ENCODE peak calls at places on chromosomes 12 and 14, in six cellular contexts. V is IMR-90, X is MM.1S, R is transverse colon, Z is adrenal gland, O is endodermal cell. B is an unnamed sample.

GRCh38 chr12:59041241-59042121 is 121.2 kb upstream of the LRIG3 start:
- DNase-seq in V (peak), X (no peak), R (no peak), Z (no peak), O (no peak), B (no peak)

GRCh38 chr12:11202811-11203210 is 16.1 kb upstream of the TAS2R42 start:
- DNase-seq in V (no peak), X (no peak), R (no peak), Z (no peak), O (no peak), B (no peak)

GRCh38 chr12:75959060-75959459 is 72.5 kb downstream of the PHLDA1 start:
- DNase-seq in V (no peak), X (no peak), R (no peak), Z (no peak), O (no peak), B (no peak)

GRCh38 chr12:39329876-39330275 is 113.0 kb downstream of the KIF21A start:
- DNase-seq in V (no peak), X (no peak), R (no peak), Z (no peak), O (no peak), B (no peak)

GRCh38 chr12:108804361-108804949 is 52.9 kb downstream of the SSH1 start:
- DNase-seq in V (peak), X (no peak), R (peak), Z (no peak), O (peak), B (peak)

GRCh38 chr14:60051690-60052324 is 39.9 kb upstream of the PCNX4 start:
- DNase-seq in V (peak), X (no peak), R (no peak), Z (no peak), O (no peak), B (no peak)

GRCh38 chr14:91237219-91237618 is 7.3 kb downstream of the GPR68 start:
- DNase-seq in V (peak), X (no peak), R (no peak), Z (no peak), O (no peak), B (no peak)

GRCh38 chr12:9244894-9245293 is 36.7 kb upstream of the PZP start:
- DNase-seq in V (no peak), X (no peak), R (no peak), Z (peak), O (no peak), B (no peak)

GRCh38 chr12:91633734-91634357 is 451.2 kb upstream of the DCN start:
- DNase-seq in V (no peak), X (no peak), R (no peak), Z (no peak), O (no peak), B (no peak)

GRCh38 chr12:130043685-130044421 is 118.4 kb upstream of the FZD10 start:
- DNase-seq in V (no peak), X (no peak), R (no peak), Z (no peak), O (peak), B (no peak)

GRCh38 chr12:104576980-104577925 is 120.5 kb downstream of the CHST11 start:
- DNase-seq in V (peak), X (no peak), R (no peak), Z (no peak), O (no peak), B (no peak)

GRCh38 chr12:65615091-65615490 is 209.2 kb upstream of the HMGA2 start:
- DNase-seq in V (peak), X (no peak), R (no peak), Z (no peak), O (no peak), B (no peak)

GRCh38 chr12:3713483-3713882 is 39.4 kb downstream of the CRACR2A start:
- DNase-seq in V (no peak), X (no peak), R (no peak), Z (no peak), O (peak), B (no peak)

GRCh38 chr14:52043690-52044089 is 25.2 kb downstream of the NID2 start:
- DNase-seq in V (peak), X (no peak), R (peak), Z (no peak), O (peak), B (peak)

GRCh38 chr12:89960607-89961394 is 252.2 kb upstream of the ATP2B1 start:
- DNase-seq in V (peak), X (no peak), R (peak), Z (no peak), O (no peak), B (peak)

GRCh38 chr12:100824476-100824875 is 29.9 kb downstream of the ANO4 start:
- DNase-seq in V (no peak), X (no peak), R (no peak), Z (no peak), O (no peak), B (no peak)

GRCh38 chr14:58920230-58920629 is 268.2 kb upstream of the DAAM1 start:
- DNase-seq in V (no peak), X (no peak), R (no peak), Z (no peak), O (no peak), B (no peak)

GRCh38 chr14:21748869-21749303 is 75.3 kb upstream of the OR4E1 start:
- DNase-seq in V (peak), X (peak), R (peak), Z (peak), O (peak), B (peak)

GRCh38 chr14:91269076-91269991 is 24.8 kb upstream of the GPR68 start:
- DNase-seq in V (no peak), X (no peak), R (peak), Z (peak), O (no peak), B (no peak)

GRCh38 chr12:31303466-31303865 is 22.5 kb downstream of the SINHCAF start:
- DNase-seq in V (no peak), X (no peak), R (no peak), Z (no peak), O (no peak), B (no peak)

GRCh38 chr14:105029402-105029801 is 8.5 kb upstream of the CDCA4 start:
- DNase-seq in V (no peak), X (no peak), R (no peak), Z (no peak), O (no peak), B (no peak)

GRCh38 chr14:60508707-60509437 is at the start of gene SIX6:
- DNase-seq in V (peak), X (no peak), R (no peak), Z (no peak), O (peak), B (no peak)

GRCh38 chr14:61625171-61625570 is 70.1 kb upstream of the HIF1A start:
- DNase-seq in V (peak), X (no peak), R (no peak), Z (no peak), O (no peak), B (no peak)

GRCh38 chr14:94342334-94342934 is 19.3 kb upstream of the SERPINA6 start:
- DNase-seq in V (peak), X (no peak), R (peak), Z (peak), O (no peak), B (peak)
- H3K27ac ChIP-seq in V (no peak), X (no peak), R (peak), Z (peak), O (no peak), B (peak)

GRCh38 chr14:28755198-28755794 is 11.3 kb upstream of the FOXG1 start:
- DNase-seq in V (no peak), X (no peak), R (no peak), Z (no peak), O (no peak), B (no peak)

GRCh38 chr14:28755930-28756895 is 10.4 kb upstream of the FOXG1 start:
- DNase-seq in V (no peak), X (no peak), R (no peak), Z (no peak), O (peak), B (no peak)

GRCh38 chr14:28751467-28752058 is 15.0 kb upstream of the FOXG1 start:
- DNase-seq in V (peak), X (peak), R (no peak), Z (peak), O (peak), B (peak)

GRCh38 chr14:28756896-28757570 is 9.6 kb upstream of the FOXG1 start:
- DNase-seq in V (peak), X (no peak), R (no peak), Z (no peak), O (peak), B (no peak)

DNA sequence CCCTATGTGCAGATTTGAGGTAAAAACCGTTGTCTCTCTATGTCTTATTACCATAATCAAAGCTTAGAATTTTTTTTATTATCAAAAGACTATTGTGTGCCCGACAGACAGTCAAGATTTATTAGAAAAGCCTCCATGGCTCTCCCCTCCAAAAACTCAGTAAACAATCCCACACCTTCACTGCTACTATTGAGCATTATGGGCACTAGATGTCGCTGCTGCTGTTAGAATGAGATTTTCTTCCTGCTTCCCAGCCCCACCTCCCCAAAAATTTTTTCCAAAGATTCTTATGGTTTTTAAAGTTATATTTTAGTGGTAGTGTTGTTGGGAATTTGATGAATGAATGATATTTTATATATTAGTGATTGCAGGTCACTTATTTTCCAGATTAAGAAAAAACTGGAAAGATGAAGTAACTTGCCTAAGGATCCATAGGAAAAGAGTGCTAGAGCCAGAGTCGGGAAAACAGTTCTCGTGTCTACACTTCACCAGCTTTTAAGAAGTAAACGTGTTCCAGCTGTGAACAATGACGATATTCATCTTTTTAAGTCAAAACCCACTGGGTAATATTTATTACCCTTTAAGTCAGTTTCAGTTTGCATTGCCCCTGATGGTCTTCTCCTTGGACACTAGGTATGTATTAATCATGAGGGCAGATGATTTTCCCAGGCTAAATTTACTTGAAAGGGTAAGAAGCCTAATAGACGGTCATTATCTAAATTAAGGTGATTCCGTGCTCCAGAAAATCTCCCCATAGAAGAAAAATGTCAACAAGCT is 12.2 kb upstream of the FOXG1 start:
- DNase-seq in V (peak), X (peak), R (no peak), Z (peak), O (peak), B (peak)
- TF ChIP-seq CTCF in V (peak), X (peak), R (peak), Z (peak), O (peak), B (peak)

DNA sequence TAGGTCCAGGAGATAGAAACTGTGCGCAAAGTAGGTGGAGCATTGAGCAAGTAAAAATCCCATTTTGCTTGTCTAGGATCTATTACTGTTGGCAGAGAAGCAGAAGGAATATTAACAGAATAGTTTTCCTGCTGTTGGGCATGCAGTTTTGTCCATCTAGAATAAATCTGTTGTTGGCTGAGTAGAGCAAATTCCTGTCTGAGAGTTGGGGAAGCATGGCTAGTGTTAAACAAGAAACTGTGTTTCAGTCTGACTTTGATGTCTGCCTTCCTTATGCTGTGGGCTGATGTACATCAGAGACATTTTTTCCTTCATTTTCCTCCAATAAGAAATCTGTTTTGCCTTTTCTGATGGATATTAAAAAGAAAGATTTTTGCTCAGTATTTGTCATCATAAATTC is 98.2 kb downstream of the RAD52 start:
- DNase-seq in V (peak), X (no peak), R (no peak), Z (no peak), O (no peak), B (no peak)
- H3K27ac ChIP-seq in V (no peak), X (no peak), R (no peak), Z (peak), O (no peak), B (no peak)

GRCh38 chr14:57634335-57634734 is 140.7 kb upstream of the CCDC198 start:
- DNase-seq in V (no peak), X (no peak), R (no peak), Z (no peak), O (peak), B (no peak)
- TF ChIP-seq CTCF in V (no peak), X (no peak), R (no peak), Z (no peak), O (no peak), B (no peak)

GRCh38 chr12:96205909-96206308 is 11.7 kb downstream of the ELK3 start:
- DNase-seq in V (no peak), X (no peak), R (no peak), Z (no peak), O (no peak), B (no peak)
- H3K27ac ChIP-seq in V (no peak), X (no peak), R (no peak), Z (no peak), O (no peak), B (no peak)

GRCh38 chr12:101876861-101877815 is at the start of gene DRAM1:
- DNase-seq in V (peak), X (peak), R (peak), Z (peak), O (peak), B (peak)
- TF ChIP-seq CTCF in V (peak), X (no peak), R (no peak), Z (peak), O (peak), B (no peak)

GRCh38 chr12:4806439-4807115 is 86.4 kb downstream of the GALNT8 start:
- DNase-seq in V (no peak), X (no peak), R (no peak), Z (no peak), O (no peak), B (no peak)
- H3K27ac ChIP-seq in V (no peak), X (no peak), R (no peak), Z (no peak), O (no peak), B (no peak)

GRCh38 chr14:36524220-36524837 is 4.3 kb upstream of the NKX2-1 start:
- DNase-seq in V (no peak), X (no peak), R (no peak), Z (no peak), O (peak), B (no peak)
- TF ChIP-seq CTCF in V (no peak), X (no peak), R (no peak), Z (no peak), O (peak), B (no peak)

B was measured in colonic mucosa.